ENCODE peak calls at places on chromosomes 5 and 9, in eight cellular contexts. W is GDM1; G is thoracic aorta; T is naive thymus-derived CD8-positive, alpha-beta T cell; R is MM.1S; X is stimulated activated CD8-positive, alpha-beta memory T cell treated with anti-CD3 and anti-CD28 coated beads, Interleukin-4, amount 100 ng/mL, for 4 hours; C is dorsolateral prefrontal cortex; S is NCI-H1092. M is an unnamed sample.

GRCh38 chr5:125609011-125609410 is 814.2 kb upstream of the GRAMD2B start:
- DNase-seq in W (no peak), R (no peak), G (no peak), T (no peak), C (no peak), S (no peak), X (no peak), M (no peak)

GRCh38 chr5:136063778-136064465 is 35.1 kb downstream of the TGFBI start:
- DNase-seq in X (no peak), C (no peak), S (no peak), T (no peak), R (no peak), G (no peak), W (no peak), M (no peak)

GRCh38 chr9:35515766-35516165 is 25.9 kb downstream of the RUSC2 start:
- DNase-seq in C (no peak), G (no peak), T (no peak), W (no peak), X (no peak), R (no peak), S (no peak), M (no peak)

GRCh38 chr5:150670275-150670960 is 9.4 kb downstream of the MYOZ3 start:
- DNase-seq in R (no peak), C (no peak), T (no peak), X (no peak), G (no peak), W (no peak), S (no peak), M (no peak)

GRCh38 chr9:34989946-34990635 is 546 bp downstream of the DNAJB5 start:
- DNase-seq in R (peak), C (peak), G (peak), X (no peak), S (peak), W (no peak), T (peak), M (no peak)

GRCh38 chr9:127047971-127048370 is 74.5 kb downstream of the ANGPTL2 start:
- DNase-seq in T (no peak), C (no peak), W (no peak), X (no peak), G (no peak), S (no peak), R (no peak), M (no peak)

GRCh38 chr5:102663771-102664530 is 91.2 kb upstream of the PAM start:
- DNase-seq in W (no peak), G (no peak), X (no peak), S (no peak), R (no peak), C (peak), T (no peak), M (no peak)

GRCh38 chr9:38244971-38245370 is 147.5 kb upstream of the ALDH1B1 start:
- DNase-seq in R (no peak), W (no peak), C (no peak), T (no peak), X (no peak), S (no peak), G (no peak), M (peak)

GRCh38 chr5:147093138-147093537 is 141.7 kb upstream of the STK32A start:
- DNase-seq in X (no peak), T (no peak), G (no peak), C (no peak), W (no peak), R (no peak), S (no peak), M (no peak)

GRCh38 chr5:155624597-155625241 is 611.2 kb downstream of the KIF4B start:
- DNase-seq in T (no peak), C (no peak), W (no peak), G (no peak), S (no peak), R (no peak), X (no peak), M (no peak)

GRCh38 chr9:134570726-134571325 is 70.8 kb upstream of the COL5A1 start:
- DNase-seq in G (no peak), T (no peak), W (no peak), C (no peak), R (no peak), S (no peak), X (no peak), M (no peak)

GRCh38 chr5:17151686-17152085 is 65.7 kb upstream of the BASP1 start:
- DNase-seq in R (no peak), T (no peak), W (no peak), X (no peak), C (no peak), G (no peak), S (no peak), M (no peak)

GRCh38 chr9:92001244-92001643 is 51.2 kb upstream of the ROR2 start:
- DNase-seq in W (no peak), S (no peak), R (no peak), C (no peak), X (no peak), T (no peak), G (no peak), M (peak)

GRCh38 chr5:134763221-134763620 is 4.6 kb downstream of the DDX46 start:
- DNase-seq in R (no peak), X (no peak), C (no peak), T (no peak), S (no peak), G (no peak), W (no peak), M (no peak)

GRCh38 chr9:99906403-99907207 is at the start of gene STX17:
- DNase-seq in S (peak), G (peak), T (peak), R (peak), C (peak), W (peak), X (peak), M (peak)

M was measured in lung.